ENCODE peak calls at places on chromosomes 2 and 18, in eight cellular contexts. One of them, this sample, is unnamed.

GRCh38 chr2:126558029-126558428 is 97.9 kb upstream of the GYPC start:
- DNase-seq in endothelial cell of umbilical vein: no peak
- DNase-seq in A549: no peak
- DNase-seq in body of pancreas: no peak
- DNase-seq in ovary: no peak
- DNase-seq in adrenal gland: no peak
- DNase-seq in IMR-90: no peak
- DNase-seq in uterus: no peak
- DNase-seq in this sample: no peak

GRCh38 chr2:22143840-22144239 is 1020.1 kb downstream of the TDRD15 start:
- DNase-seq in adrenal gland: no peak
- DNase-seq in body of pancreas: no peak
- DNase-seq in A549: no peak
- DNase-seq in IMR-90: no peak
- DNase-seq in uterus: no peak
- DNase-seq in ovary: no peak
- DNase-seq in endothelial cell of umbilical vein: no peak
- DNase-seq in this sample: no peak

GRCh38 chr18:55585586-55586521 is 2.1 kb downstream of the TCF4 start:
- DNase-seq in A549: no peak
- DNase-seq in ovary: peak
- DNase-seq in uterus: peak
- DNase-seq in endothelial cell of umbilical vein: peak
- DNase-seq in adrenal gland: no peak
- DNase-seq in body of pancreas: no peak
- DNase-seq in IMR-90: peak
- DNase-seq in this sample: peak

GRCh38 chr2:3198119-3198518 is 179.5 kb downstream of the EIPR1 start:
- DNase-seq in ovary: no peak
- DNase-seq in IMR-90: no peak
- DNase-seq in adrenal gland: no peak
- DNase-seq in body of pancreas: no peak
- DNase-seq in endothelial cell of umbilical vein: no peak
- DNase-seq in A549: no peak
- DNase-seq in uterus: no peak
- DNase-seq in this sample: no peak

GRCh38 chr18:5052491-5052890 is 144.6 kb downstream of the AKAIN1 start:
- DNase-seq in A549: no peak
- DNase-seq in body of pancreas: no peak
- DNase-seq in adrenal gland: no peak
- DNase-seq in IMR-90: no peak
- DNase-seq in endothelial cell of umbilical vein: no peak
- DNase-seq in uterus: no peak
- DNase-seq in ovary: no peak
- DNase-seq in this sample: no peak

GRCh38 chr2:135916232-135916631 is 40.0 kb upstream of the MCM6 start:
- DNase-seq in adrenal gland: no peak
- DNase-seq in endothelial cell of umbilical vein: peak
- DNase-seq in ovary: no peak
- DNase-seq in A549: peak
- DNase-seq in IMR-90: peak
- DNase-seq in uterus: no peak
- DNase-seq in body of pancreas: no peak
- DNase-seq in this sample: no peak

GRCh38 chr18:69897397-69898108 is 50.1 kb downstream of the CD226 start:
- DNase-seq in endothelial cell of umbilical vein: no peak
- DNase-seq in adrenal gland: no peak
- DNase-seq in body of pancreas: no peak
- DNase-seq in A549: no peak
- DNase-seq in IMR-90: no peak
- DNase-seq in ovary: no peak
- DNase-seq in uterus: no peak
- DNase-seq in this sample: no peak

GRCh38 chr2:65383571-65384488 is 48.6 kb downstream of the SPRED2 start:
- DNase-seq in ovary: peak
- DNase-seq in adrenal gland: peak
- DNase-seq in endothelial cell of umbilical vein: peak
- DNase-seq in IMR-90: peak
- DNase-seq in uterus: no peak
- DNase-seq in body of pancreas: peak
- DNase-seq in A549: no peak
- DNase-seq in this sample: peak

GRCh38 chr2:149388120-149388816 is 57.9 kb downstream of the LYPD6 start:
- DNase-seq in body of pancreas: no peak
- DNase-seq in adrenal gland: no peak
- DNase-seq in uterus: no peak
- DNase-seq in IMR-90: no peak
- DNase-seq in A549: no peak
- DNase-seq in ovary: no peak
- DNase-seq in endothelial cell of umbilical vein: no peak
- DNase-seq in this sample: no peak

GRCh38 chr2:153230977-153231376 is 247.6 kb downstream of the RPRM start:
- DNase-seq in ovary: no peak
- DNase-seq in endothelial cell of umbilical vein: no peak
- DNase-seq in IMR-90: no peak
- DNase-seq in body of pancreas: no peak
- DNase-seq in uterus: no peak
- DNase-seq in adrenal gland: no peak
- DNase-seq in A549: no peak
- DNase-seq in this sample: no peak

GRCh38 chr18:79395761-79396404 is at the start of gene NFATC1:
- DNase-seq in body of pancreas: peak
- DNase-seq in uterus: peak
- DNase-seq in A549: peak
- DNase-seq in adrenal gland: peak
- DNase-seq in ovary: peak
- DNase-seq in endothelial cell of umbilical vein: peak
- DNase-seq in IMR-90: peak
- DNase-seq in this sample: peak

GRCh38 chr2:199742884-199743283 is 108.1 kb downstream of the FTCDNL1 start:
- DNase-seq in endothelial cell of umbilical vein: no peak
- DNase-seq in uterus: no peak
- DNase-seq in body of pancreas: no peak
- DNase-seq in IMR-90: no peak
- DNase-seq in A549: no peak
- DNase-seq in ovary: no peak
- DNase-seq in adrenal gland: no peak
- DNase-seq in this sample: no peak

GRCh38 chr18:35572644-35573043 is 8.9 kb upstream of the GALNT1 start:
- DNase-seq in IMR-90: peak
- DNase-seq in uterus: no peak
- DNase-seq in A549: no peak
- DNase-seq in body of pancreas: no peak
- DNase-seq in endothelial cell of umbilical vein: no peak
- DNase-seq in ovary: no peak
- DNase-seq in adrenal gland: no peak
- DNase-seq in this sample: no peak
- TF ChIP-seq POLR2A in IMR-90: no peak
- TF ChIP-seq POLR2A in uterus: no peak
- TF ChIP-seq POLR2A in A549: no peak
- TF ChIP-seq POLR2A in body of pancreas: no peak
- TF ChIP-seq POLR2A in endothelial cell of umbilical vein: no peak
- TF ChIP-seq POLR2A in ovary: no peak
- TF ChIP-seq POLR2A in adrenal gland: no peak
- TF ChIP-seq POLR2A in this sample: no peak

DNA sequence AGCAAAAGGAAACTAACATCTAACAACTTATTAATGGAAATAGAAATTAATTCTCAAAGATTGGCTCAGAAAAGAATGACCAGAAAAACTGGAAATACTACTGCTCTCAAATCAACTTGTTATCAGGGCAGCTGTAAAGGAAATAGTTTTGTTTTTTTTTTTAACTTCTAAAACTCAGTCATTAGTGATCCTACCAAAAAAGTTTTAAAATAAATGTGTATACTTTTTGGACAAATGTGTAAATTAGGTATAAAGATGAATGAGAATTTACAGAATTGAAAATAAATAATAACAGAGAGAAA is 52.1 kb upstream of the PEX13 start:
- DNase-seq in endothelial cell of umbilical vein: peak
- DNase-seq in body of pancreas: no peak
- DNase-seq in ovary: no peak
- DNase-seq in IMR-90: no peak
- DNase-seq in uterus: no peak
- DNase-seq in A549: no peak
- DNase-seq in adrenal gland: no peak
- DNase-seq in this sample: no peak
- TF ChIP-seq CTCF in endothelial cell of umbilical vein: no peak
- TF ChIP-seq CTCF in body of pancreas: no peak
- TF ChIP-seq CTCF in ovary: no peak
- TF ChIP-seq CTCF in IMR-90: no peak
- TF ChIP-seq CTCF in uterus: no peak
- TF ChIP-seq CTCF in A549: no peak
- TF ChIP-seq CTCF in adrenal gland: no peak
- TF ChIP-seq CTCF in this sample: no peak

GRCh38 chr2:218961229-218961628 is 1.8 kb downstream of the CDK5R2 start:
- DNase-seq in uterus: no peak
- DNase-seq in endothelial cell of umbilical vein: no peak
- DNase-seq in adrenal gland: no peak
- DNase-seq in A549: no peak
- DNase-seq in body of pancreas: no peak
- DNase-seq in IMR-90: no peak
- DNase-seq in ovary: no peak
- DNase-seq in this sample: no peak
- H3K4me3 ChIP-seq in uterus: no peak
- H3K4me3 ChIP-seq in endothelial cell of umbilical vein: no peak
- H3K4me3 ChIP-seq in adrenal gland: no peak
- H3K4me3 ChIP-seq in A549: peak
- H3K4me3 ChIP-seq in body of pancreas: no peak
- H3K4me3 ChIP-seq in IMR-90: no peak
- H3K4me3 ChIP-seq in ovary: no peak
- H3K4me3 ChIP-seq in this sample: no peak

GRCh38 chr2:73779472-73780241 is at the start of gene DUSP11:
- DNase-seq in ovary: peak
- DNase-seq in adrenal gland: peak
- DNase-seq in A549: peak
- DNase-seq in uterus: peak
- DNase-seq in IMR-90: peak
- DNase-seq in body of pancreas: peak
- DNase-seq in endothelial cell of umbilical vein: peak
- DNase-seq in this sample: peak
- TF ChIP-seq POLR2A in ovary: peak
- TF ChIP-seq POLR2A in adrenal gland: peak
- TF ChIP-seq POLR2A in A549: peak
- TF ChIP-seq POLR2A in uterus: peak
- TF ChIP-seq POLR2A in IMR-90: peak
- TF ChIP-seq POLR2A in body of pancreas: peak
- TF ChIP-seq POLR2A in endothelial cell of umbilical vein: peak
- TF ChIP-seq POLR2A in this sample: peak

GRCh38 chr2:171159326-171160118 is 1.2 kb downstream of the TLK1 start:
- DNase-seq in body of pancreas: peak
- DNase-seq in adrenal gland: peak
- DNase-seq in endothelial cell of umbilical vein: peak
- DNase-seq in uterus: peak
- DNase-seq in IMR-90: peak
- DNase-seq in ovary: peak
- DNase-seq in A549: peak
- DNase-seq in this sample: peak
- TF ChIP-seq CTCF in body of pancreas: peak
- TF ChIP-seq CTCF in adrenal gland: peak
- TF ChIP-seq CTCF in endothelial cell of umbilical vein: peak
- TF ChIP-seq CTCF in uterus: peak
- TF ChIP-seq CTCF in IMR-90: peak
- TF ChIP-seq CTCF in ovary: peak
- TF ChIP-seq CTCF in A549: peak
- TF ChIP-seq CTCF in this sample: peak

GRCh38 chr18:21831413-21831831 is 90.8 kb downstream of the MIB1 start:
- DNase-seq in uterus: peak
- DNase-seq in IMR-90: peak
- DNase-seq in A549: no peak
- DNase-seq in adrenal gland: no peak
- DNase-seq in endothelial cell of umbilical vein: no peak
- DNase-seq in ovary: no peak
- DNase-seq in body of pancreas: no peak
- DNase-seq in this sample: no peak
- H3K4me3 ChIP-seq in uterus: peak
- H3K4me3 ChIP-seq in IMR-90: no peak
- H3K4me3 ChIP-seq in A549: no peak
- H3K4me3 ChIP-seq in adrenal gland: no peak
- H3K4me3 ChIP-seq in endothelial cell of umbilical vein: no peak
- H3K4me3 ChIP-seq in ovary: peak
- H3K4me3 ChIP-seq in body of pancreas: no peak
- H3K4me3 ChIP-seq in this sample: no peak